ENCODE peak calls at places on chromosomes 3 and 15, in seven cellular contexts. I is foreskin fibroblast, W is GM23338, G is fibroblast of lung, J is RWPE1, Y is suprapubic skin, P is kidney. T is an unnamed sample.

GRCh38 chr15:42727740-42728355 is 9.1 kb downstream of the CDAN1 start:
- DNase-seq in Y (no peak), W (no peak), J (no peak), I (no peak), P (no peak), G (no peak), T (no peak)

GRCh38 chr3:167406876-167407492 is 26.9 kb upstream of the ZBBX start:
- DNase-seq in P (no peak), Y (no peak), J (peak; percentile 53), W (peak; percentile 87), G (peak; percentile 76), I (no peak), T (no peak)

GRCh38 chr3:79041621-79042020 is 726.2 kb downstream of the ROBO1 start:
- DNase-seq in I (no peak), G (peak; percentile 42), Y (no peak), P (no peak), W (no peak), J (no peak), T (no peak)

GRCh38 chr15:74314897-74315438 is 52.5 kb downstream of the CYP11A1 start:
- DNase-seq in P (no peak), I (no peak), W (no peak), J (no peak), G (peak; percentile 65), Y (no peak), T (no peak)

GRCh38 chr3:34106879-34107278 is 308.4 kb downstream of the PDCD6IP start:
- DNase-seq in W (peak; percentile 80), Y (no peak), G (no peak), J (no peak), I (no peak), P (no peak), T (no peak)

GRCh38 chr3:9951962-9952805 is at the start of gene PRRT3:
- DNase-seq in G (peak; percentile 45), W (peak; percentile 88), Y (no peak), P (peak; percentile 84), I (peak; percentile 78), J (peak; percentile 39), T (no peak)

GRCh38 chr3:152497457-152497856 is 228.7 kb downstream of the MBNL1 start:
- DNase-seq in J (no peak), W (no peak), G (no peak), I (peak; percentile 41), P (no peak), Y (no peak), T (no peak)

GRCh38 chr3:192915724-192916123 is 1.9 kb downstream of the MB21D2 start:
- DNase-seq in G (peak; percentile 41), J (no peak), I (no peak), Y (no peak), W (no peak), P (no peak), T (no peak)

GRCh38 chr3:53157974-53158580 is 2.9 kb upstream of the PRKCD start:
- DNase-seq in Y (no peak), P (no peak), J (no peak), I (no peak), W (no peak), G (no peak), T (no peak)

GRCh38 chr3:130539005-130539404 is 22.0 kb downstream of the COL6A6 start:
- DNase-seq in W (peak; percentile 84), J (peak; percentile 43), P (no peak), G (peak; percentile 4), I (peak; percentile 53), Y (no peak), T (no peak)

GRCh38 chr3:65039754-65040210 is 352.0 kb upstream of the ADAMTS9 start:
- DNase-seq in I (peak; percentile 9), Y (no peak), W (no peak), G (peak; percentile 93), J (no peak), P (no peak), T (no peak)

GRCh38 chr3:192060160-192060783 is 599.3 kb downstream of the PYDC2 start:
- DNase-seq in J (no peak), P (no peak), Y (no peak), W (no peak), G (peak; percentile 37), I (no peak), T (no peak)

GRCh38 chr3:13308406-13308805 is 111.7 kb downstream of the NUP210 start:
- DNase-seq in W (peak; percentile 90), J (no peak), P (peak; percentile 43), Y (no peak), G (peak; percentile 27), I (peak; percentile 20), T (peak; percentile 48)

GRCh38 chr3:76586471-76586870 is 453.4 kb upstream of the ROBO2 start:
- DNase-seq in Y (no peak), W (no peak), J (no peak), I (peak; percentile 8), G (no peak), P (no peak), T (no peak)

GRCh38 chr3:76582098-76582497 is 457.8 kb upstream of the ROBO2 start:
- DNase-seq in G (no peak), I (no peak), W (no peak), P (no peak), J (no peak), Y (no peak), T (no peak)

GRCh38 chr3:76582632-76583378 is 457.1 kb upstream of the ROBO2 start:
- DNase-seq in P (no peak), W (no peak), J (no peak), Y (no peak), G (no peak), I (peak; percentile 38), T (no peak)

DNA sequence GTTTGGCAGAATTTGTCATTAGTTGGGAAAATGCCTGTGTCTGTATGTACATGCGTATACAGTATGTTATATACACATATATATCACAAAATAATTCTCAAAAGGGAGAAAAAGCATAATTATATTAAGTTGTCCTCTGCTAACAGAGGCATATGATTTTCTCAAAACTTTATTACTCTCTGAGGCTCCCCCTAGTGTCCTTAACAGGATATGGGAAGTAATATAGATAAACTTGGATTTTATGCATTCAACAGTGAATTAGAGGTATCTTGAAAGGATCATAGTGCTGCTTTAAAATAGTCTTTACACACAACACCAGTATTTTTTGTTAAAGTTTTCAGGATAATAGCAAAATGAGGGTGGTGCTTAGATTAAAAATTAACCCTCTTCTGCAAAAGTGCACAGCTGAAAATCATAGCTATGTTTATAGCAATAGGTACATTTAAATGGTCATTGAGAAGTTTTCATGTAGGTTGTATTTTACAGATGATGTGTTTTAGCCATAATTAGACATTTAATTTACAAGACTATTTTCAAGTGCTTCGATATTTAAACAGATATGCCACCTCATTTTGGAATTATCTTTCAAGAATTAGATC is 454.0 kb upstream of the ROBO2 start:
- DNase-seq in I (peak; percentile 38), Y (no peak), G (peak; percentile 2), W (peak; percentile 59), J (peak; percentile 30), P (no peak), T (no peak)
- TF ChIP-seq CTCF in I (peak; percentile 49), Y (peak; percentile 36), G (no peak), W (peak; percentile 91), J (peak; percentile 72), P (peak; percentile 14), T (peak; percentile 75)

GRCh38 chr3:147358144-147358992 is 48.0 kb downstream of the ZIC4 start:
- DNase-seq in W (peak; percentile 69), Y (no peak), I (no peak), G (no peak), P (no peak), J (no peak), T (no peak)

GRCh38 chr3:147364771-147365170 is 41.6 kb downstream of the ZIC4 start:
- DNase-seq in Y (no peak), J (no peak), W (no peak), P (no peak), I (no peak), G (no peak), T (no peak)

GRCh38 chr3:147360936-147361670 is 45.2 kb downstream of the ZIC4 start:
- DNase-seq in Y (no peak), I (peak; percentile 31), P (no peak), G (peak; percentile 7), J (no peak), W (peak; percentile 80), T (no peak)

GRCh38 chr3:147359177-147360062 is 46.9 kb downstream of the ZIC4 start:
- DNase-seq in J (no peak), G (no peak), I (no peak), W (peak; percentile 64), Y (no peak), P (no peak), T (no peak)

GRCh38 chr3:147361671-147362420 is 44.5 kb downstream of the ZIC4 start:
- DNase-seq in I (peak; percentile 32), J (no peak), W (peak; percentile 92), P (no peak), G (no peak), Y (no peak), T (no peak)
- TF ChIP-seq CTCF in I (peak; percentile 57), J (peak; percentile 20), W (peak; percentile 99), P (peak; percentile 5), G (peak; percentile 45), Y (no peak), T (peak; percentile 86)

GRCh38 chr3:94101860-94102259 is 39.0 kb downstream of the NSUN3 start:
- DNase-seq in P (no peak), Y (no peak), G (peak; percentile 10), J (no peak), W (peak; percentile 35), I (peak; percentile 10), T (peak; percentile 36)
- TF ChIP-seq CTCF in P (no peak), Y (no peak), G (no peak), J (no peak), W (peak; percentile 52), I (no peak), T (peak; percentile 68)

DNA sequence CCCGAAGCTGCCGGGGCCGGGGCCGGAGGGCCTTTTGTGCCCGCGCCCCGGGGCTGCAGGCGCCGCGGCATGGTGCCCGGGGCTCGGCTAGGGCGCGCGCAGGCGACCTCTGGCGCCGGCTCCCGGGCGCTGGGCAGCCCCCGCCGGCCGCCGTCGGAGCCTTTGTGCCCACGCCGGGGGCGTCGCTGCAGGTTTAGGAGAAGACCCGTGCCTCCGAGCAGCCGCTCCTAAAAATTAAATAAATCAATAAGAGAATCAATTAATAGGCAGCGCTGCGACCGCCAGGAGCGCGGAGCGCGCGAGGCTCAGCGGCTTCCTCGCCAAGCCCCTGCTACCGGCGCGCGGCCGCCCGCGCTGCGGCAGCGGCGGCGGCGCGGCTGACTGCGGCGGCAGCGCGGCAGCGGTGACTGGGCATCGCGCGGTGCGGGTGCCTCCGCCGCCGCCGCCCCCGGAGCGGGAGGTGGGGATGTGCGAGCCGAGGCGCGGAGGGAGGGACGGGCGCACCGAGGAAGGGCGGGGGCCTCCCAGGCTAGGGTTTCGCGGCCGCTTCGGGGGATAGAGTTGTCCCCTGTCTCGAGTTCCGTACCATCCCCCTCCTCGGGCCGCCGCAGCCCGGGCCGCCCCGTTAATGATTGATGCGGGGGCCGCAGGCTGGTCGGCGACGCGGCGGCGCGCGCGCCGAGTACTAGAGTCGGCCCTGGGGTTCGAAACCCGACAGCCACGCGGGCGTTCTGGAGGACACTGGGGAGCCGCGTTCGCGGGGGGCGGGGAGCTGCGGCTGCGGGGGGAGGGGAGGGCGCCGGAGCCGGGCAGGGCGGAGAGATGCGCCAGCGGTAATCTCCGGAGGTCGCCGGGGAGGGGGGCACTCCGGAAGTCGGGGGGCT is at the start of gene PAQR9:
- DNase-seq in P (no peak), J (peak; percentile 23), W (peak; percentile 80), G (peak; percentile 31), I (peak; percentile 46), Y (no peak), T (no peak)
- TF ChIP-seq CTCF in P (no peak), J (peak; percentile 7), W (no peak), G (no peak), I (no peak), Y (no peak), T (no peak)

T was measured in HFFc6.